ENCODE peak calls at places on chromosome 17, in nine cellular contexts. Y is C1 segment of cervical spinal cord; C is cardiac fibroblast; T is activated naive CD4-positive, alpha-beta T cell; V is lower lobe of right lung; K is cerebellar cortex; N is HS-27A; M is T-cell; X is WTC11. H is an unnamed sample.

GRCh38 chr17:70855401-70856054 is 686.2 kb downstream of the KCNJ2 start:
- DNase-seq in Y (no peak), C (peak), T (no peak), V (no peak), K (no peak), N (no peak), M (no peak), X (no peak), H (no peak)

GRCh38 chr17:69407759-69408158 is 6.7 kb upstream of the MAP2K6 start:
- DNase-seq in Y (no peak), C (no peak), T (no peak), V (no peak), K (no peak), N (no peak), M (no peak), X (no peak), H (no peak)

GRCh38 chr17:70517808-70518207 is 348.5 kb downstream of the KCNJ2 start:
- DNase-seq in Y (no peak), C (no peak), T (no peak), V (no peak), K (no peak), N (no peak), M (no peak), X (no peak), H (no peak)

GRCh38 chr17:35868791-35869190 is at the start of gene HEATR9:
- DNase-seq in Y (no peak), C (no peak), T (no peak), V (no peak), K (no peak), N (no peak), M (no peak), X (no peak), H (no peak)

GRCh38 chr17:5661486-5662125 is 77.3 kb upstream of the NLRP1 start:
- DNase-seq in Y (no peak), C (no peak), T (no peak), V (no peak), K (no peak), N (no peak), M (no peak), X (peak), H (no peak)

GRCh38 chr17:4788807-4789700 is at the start of gene GLTPD2:
- DNase-seq in Y (no peak), C (no peak), T (no peak), V (no peak), K (no peak), N (no peak), M (no peak), X (peak), H (no peak)

GRCh38 chr17:6755281-6755680 is 565 bp upstream of the XAF1 start:
- DNase-seq in Y (no peak), C (peak), T (no peak), V (no peak), K (no peak), N (no peak), M (no peak), X (no peak), H (no peak)

GRCh38 chr17:27466748-27467375 is 10.6 kb downstream of the KSR1 start:
- DNase-seq in Y (no peak), C (no peak), T (no peak), V (peak), K (no peak), N (no peak), M (peak), X (no peak), H (no peak)

GRCh38 chr17:44707755-44708400 is 587 bp upstream of the DBF4B start:
- DNase-seq in Y (no peak), C (peak), T (no peak), V (no peak), K (no peak), N (no peak), M (no peak), X (no peak), H (no peak)

GRCh38 chr17:29619251-29619650 is 3.5 kb downstream of the CORO6 start:
- DNase-seq in Y (no peak), C (peak), T (no peak), V (no peak), K (peak), N (no peak), M (no peak), X (no peak), H (no peak)

GRCh38 chr17:80981929-80982425 is 9.7 kb upstream of the CHMP6 start:
- DNase-seq in Y (no peak), C (no peak), T (no peak), V (no peak), K (no peak), N (no peak), M (no peak), X (no peak), H (no peak)

GRCh38 chr17:43220511-43221125 is 7.8 kb downstream of the CCDC200 start:
- DNase-seq in Y (no peak), C (no peak), T (no peak), V (no peak), K (no peak), N (no peak), M (no peak), X (no peak), H (no peak)

GRCh38 chr17:45320931-45321461 is 4.2 kb upstream of the MAP3K14 start:
- DNase-seq in Y (no peak), C (peak), T (no peak), V (peak), K (peak), N (peak), M (no peak), X (no peak), H (peak)

GRCh38 chr17:13741744-13742143 is 140.0 kb upstream of the HS3ST3A1 start:
- DNase-seq in Y (no peak), C (no peak), T (no peak), V (no peak), K (no peak), N (no peak), M (no peak), X (no peak), H (no peak)

GRCh38 chr17:13590441-13590840 is 11.3 kb downstream of the HS3ST3A1 start:
- DNase-seq in Y (no peak), C (no peak), T (no peak), V (no peak), K (no peak), N (no peak), M (no peak), X (no peak), H (no peak)

GRCh38 chr17:32323784-32324590 is 18.0 kb downstream of the C17orf75 start:
- DNase-seq in Y (no peak), C (no peak), T (peak), V (no peak), K (no peak), N (no peak), M (peak), X (no peak), H (no peak)

GRCh38 chr17:3712811-3713463 is 10.8 kb upstream of the HASPIN start:
- DNase-seq in Y (no peak), C (no peak), T (no peak), V (no peak), K (no peak), N (no peak), M (no peak), X (no peak), H (no peak)

GRCh38 chr17:49035470-49036269 is 38.5 kb downstream of the IGF2BP1 start:
- DNase-seq in Y (no peak), C (peak), T (no peak), V (peak), K (no peak), N (no peak), M (no peak), X (peak), H (peak)

GRCh38 chr17:30954046-30954805 is 16.6 kb upstream of the RNF135 start:
- DNase-seq in Y (no peak), C (no peak), T (no peak), V (peak), K (no peak), N (no peak), M (no peak), X (no peak), H (no peak)

GRCh38 chr17:7686221-7687071 is 844 bp downstream of the TP53 start:
- DNase-seq in Y (peak), C (no peak), T (peak), V (peak), K (peak), N (peak), M (peak), X (peak), H (peak)

GRCh38 chr17:67245073-67245693 is at the start of gene HELZ:
- DNase-seq in Y (peak), C (peak), T (peak), V (peak), K (peak), N (no peak), M (peak), X (peak), H (peak)

GRCh38 chr17:2433696-2434095 is 32.8 kb upstream of the MNT start:
- DNase-seq in Y (no peak), C (no peak), T (no peak), V (no peak), K (no peak), N (no peak), M (no peak), X (no peak), H (no peak)

GRCh38 chr17:57636985-57637667 is 108.0 kb downstream of the CCDC182 start:
- DNase-seq in Y (no peak), C (no peak), T (no peak), V (no peak), K (no peak), N (no peak), M (no peak), X (no peak), H (no peak)

GRCh38 chr17:22463110-22463850 is 771.0 kb downstream of the KCNJ18 start:
- DNase-seq in Y (no peak), C (no peak), T (no peak), V (no peak), K (no peak), N (no peak), M (no peak), X (no peak), H (no peak)

GRCh38 chr17:43385046-43385831 is 13.6 kb upstream of the ARL4D start:
- DNase-seq in Y (no peak), C (no peak), T (no peak), V (no peak), K (no peak), N (no peak), M (no peak), X (no peak), H (no peak)

GRCh38 chr17:41919840-41920579 is 1.3 kb upstream of the ACLY start:
- DNase-seq in Y (no peak), C (peak), T (no peak), V (peak), K (no peak), N (no peak), M (no peak), X (peak), H (no peak)

GRCh38 chr17:4934173-4934979 is 2.3 kb downstream of the GP1BA start:
- DNase-seq in Y (no peak), C (peak), T (no peak), V (no peak), K (peak), N (no peak), M (no peak), X (peak), H (no peak)

GRCh38 chr17:63039342-63039741 is 73.3 kb downstream of the TANC2 start:
- DNase-seq in Y (no peak), C (peak), T (no peak), V (no peak), K (no peak), N (no peak), M (no peak), X (no peak), H (no peak)

GRCh38 chr17:39156491-39156890 is 5.1 kb upstream of the PLXDC1 start:
- DNase-seq in Y (no peak), C (no peak), T (no peak), V (no peak), K (no peak), N (no peak), M (no peak), X (no peak), H (no peak)

GRCh38 chr17:17626840-17627239 is 35.3 kb upstream of the PEMT start:
- DNase-seq in Y (no peak), C (no peak), T (no peak), V (no peak), K (no peak), N (no peak), M (no peak), X (no peak), H (no peak)

GRCh38 chr17:83124871-83125514 is 45.6 kb downstream of the METRNL start:
- DNase-seq in Y (no peak), C (no peak), T (no peak), V (peak), K (peak), N (no peak), M (peak), X (no peak), H (no peak)

GRCh38 chr17:36823850-36824677 is 113.2 kb upstream of the LHX1 start:
- DNase-seq in Y (no peak), C (no peak), T (no peak), V (no peak), K (no peak), N (no peak), M (no peak), X (no peak), H (no peak)

H was measured in HCT116.